ENCODE peak calls at places on chromosomes 12 and 14, in four cellular contexts. S, D, Z and M are unnamed samples. For H3K36me3, the result is how much of the 10 kb centered on the place peaks cover.

GRCh38 chr14:101196795-101197590 is 293.5 kb upstream of the RTL1 start:
- DNase-seq in S (no peak), D (no peak), Z (no peak), M (peak)

GRCh38 chr12:59858508-59858907 is 262.7 kb downstream of the SLC16A7 start:
- DNase-seq in S (peak), D (no peak), Z (peak), M (no peak)

GRCh38 chr12:127459166-127459565 is 807.8 kb upstream of the TMEM132C start:
- DNase-seq in S (no peak), D (no peak), Z (no peak), M (no peak)

GRCh38 chr12:58596381-58596780 is 323.9 kb downstream of the LRIG3 start:
- DNase-seq in S (no peak), D (no peak), Z (no peak), M (no peak)

GRCh38 chr14:39268393-39268792 is 34.7 kb downstream of the MIA2 start:
- DNase-seq in S (no peak), D (no peak), Z (no peak), M (no peak)

GRCh38 chr14:60722836-60723217 is 1.3 kb downstream of the SIX4 start:
- DNase-seq in S (no peak), D (no peak), Z (peak), M (peak)

GRCh38 chr12:107480836-107481608 is 204.6 kb upstream of the PWP1 start:
- DNase-seq in S (no peak), D (no peak), Z (no peak), M (no peak)

GRCh38 chr12:11081987-11082386 is 10.1 kb downstream of the TAS2R43 start:
- DNase-seq in S (no peak), D (no peak), Z (no peak), M (no peak)

GRCh38 chr14:23217621-23218020 is 20.1 kb upstream of the RNF212B start:
- DNase-seq in S (no peak), D (no peak), Z (no peak), M (no peak)

GRCh38 chr14:54532111-54533012 is 22.7 kb downstream of the CGRRF1 start:
- DNase-seq in S (no peak), D (peak), Z (no peak), M (no peak)

GRCh38 chr12:130813436-130813835 is 25.6 kb downstream of the STX2 start:
- DNase-seq in S (no peak), D (no peak), Z (no peak), M (no peak)

GRCh38 chr14:99699071-99699760 is 15.1 kb downstream of the CYP46A1 start:
- DNase-seq in S (no peak), D (no peak), Z (no peak), M (no peak)

GRCh38 chr12:29131539-29131938 is 17.5 kb upstream of the FAR2 start:
- DNase-seq in S (no peak), D (no peak), Z (peak), M (no peak)

GRCh38 chr14:105204931-105205717 is 24.0 kb upstream of the NUDT14 start:
- DNase-seq in S (no peak), D (no peak), Z (no peak), M (no peak)

GRCh38 chr12:108689314-108690190 is 41.8 kb downstream of the CORO1C start:
- DNase-seq in S (no peak), D (peak), Z (peak), M (no peak)

GRCh38 chr14:94752575-94752974 is 17.3 kb downstream of the GSC start:
- DNase-seq in S (no peak), D (no peak), Z (no peak), M (peak)

GRCh38 chr12:119649202-119649808 is 18.6 kb upstream of the PRKAB1 start:
- DNase-seq in S (no peak), D (no peak), Z (no peak), M (no peak)

GRCh38 chr12:75322464-75322863 is 7.7 kb downstream of the CAPS2 start:
- DNase-seq in S (no peak), D (no peak), Z (no peak), M (no peak)

GRCh38 chr14:73778736-73779135 is 64.6 kb upstream of the PNMA1 start:
- DNase-seq in S (no peak), D (no peak), Z (no peak), M (no peak)
- H3K4me3 ChIP-seq in S (no peak), D (no peak), Z (no peak), M (no peak)

GRCh38 chr14:68952544-68953535 is 26.3 kb downstream of the ACTN1 start:
- DNase-seq in S (no peak), D (no peak), Z (no peak), M (no peak)

GRCh38 chr14:68950111-68950510 is 29.0 kb downstream of the ACTN1 start:
- DNase-seq in S (no peak), D (no peak), Z (no peak), M (no peak)

GRCh38 chr14:68951051-68951797 is 27.9 kb downstream of the ACTN1 start:
- DNase-seq in S (peak), D (no peak), Z (peak), M (peak)

GRCh38 chr14:68949236-68949965 is 29.7 kb downstream of the ACTN1 start:
- DNase-seq in S (no peak), D (no peak), Z (peak), M (no peak)

DNA sequence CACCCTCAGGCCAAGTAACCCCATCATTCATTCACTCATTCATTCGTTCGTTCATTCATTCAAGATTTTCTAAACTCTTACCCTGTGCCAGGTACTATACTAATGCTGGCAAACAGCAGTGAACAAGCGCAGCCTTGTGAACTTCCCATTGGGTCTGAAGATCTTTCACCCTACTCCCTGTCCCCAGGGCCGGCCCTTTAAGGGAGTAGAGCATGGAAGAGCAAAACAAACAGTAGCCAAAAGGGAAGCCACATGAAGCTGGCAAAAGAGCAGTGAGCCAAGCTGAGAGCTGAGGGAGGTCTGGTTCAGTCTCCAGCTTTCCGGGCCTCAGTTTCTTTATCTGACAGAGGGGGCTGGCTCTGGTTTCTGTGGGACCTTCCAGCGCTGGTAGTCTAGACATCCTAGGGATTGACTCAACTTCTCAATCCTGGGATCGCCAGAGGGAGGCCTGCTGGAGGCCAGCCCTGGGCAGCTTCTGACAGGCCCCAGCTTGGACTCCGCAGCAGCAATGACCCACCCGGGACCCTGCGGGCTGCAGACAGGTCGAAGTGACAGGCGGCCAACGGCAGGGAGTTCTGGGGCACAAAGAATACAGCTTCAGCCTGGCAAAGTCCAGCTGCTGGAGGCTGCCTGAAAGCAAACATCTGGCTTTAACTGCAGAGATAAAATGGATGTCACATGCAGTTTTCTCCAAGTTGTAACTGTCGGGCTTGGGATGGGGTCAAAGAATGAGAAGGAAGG is 27.1 kb downstream of the ACTN1 start:
- DNase-seq in S (no peak), D (no peak), Z (no peak), M (no peak)
- H3K36me3 ChIP-seq in S (under half), D (under half), Z (under half), M (under half)

DNA sequence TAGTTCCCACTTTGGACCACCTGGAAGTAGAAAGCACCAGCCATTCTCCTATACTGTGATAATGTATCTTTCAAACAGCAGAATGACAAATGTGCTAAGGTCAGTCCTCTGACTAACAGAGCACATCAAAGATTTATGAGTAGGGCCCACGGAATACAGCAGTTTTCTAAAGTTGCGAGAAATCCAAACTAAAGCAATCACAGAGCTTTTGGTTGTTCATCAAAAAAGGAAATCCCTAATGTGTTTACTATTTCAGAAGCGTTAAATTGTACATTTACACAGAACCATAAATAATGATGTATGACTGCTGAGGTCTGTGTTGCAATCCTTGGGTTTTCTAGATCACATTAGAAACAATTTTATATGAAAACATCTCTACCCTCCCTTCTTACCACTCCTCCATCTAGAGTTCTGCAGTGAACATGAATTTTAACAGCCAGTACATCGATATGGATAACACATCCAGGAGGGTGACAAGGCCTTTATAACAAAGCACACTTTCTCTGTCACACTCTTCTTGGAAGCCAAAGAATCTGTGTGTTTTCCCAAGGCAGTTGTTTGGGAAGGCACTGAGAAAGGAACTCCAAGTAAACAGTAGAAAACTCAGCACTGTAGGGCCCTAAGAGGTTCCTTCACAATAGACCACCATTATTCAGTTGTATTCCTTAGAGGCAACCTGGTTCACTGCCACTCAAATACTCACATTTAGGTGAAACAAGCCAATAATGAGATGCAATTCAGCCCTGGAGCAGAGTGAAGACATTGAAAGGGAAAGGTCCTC is 7.3 kb downstream of the KITLG start:
- DNase-seq in S (no peak), D (no peak), Z (peak), M (no peak)
- H3K4me3 ChIP-seq in S (no peak), D (no peak), Z (no peak), M (no peak)

GRCh38 chr12:64990991-64991570 is 130.0 kb downstream of the WIF1 start:
- DNase-seq in S (no peak), D (no peak), Z (no peak), M (no peak)
- H3K36me3 ChIP-seq in S (under half), D (under half), Z (under half), M (under half)

DNA sequence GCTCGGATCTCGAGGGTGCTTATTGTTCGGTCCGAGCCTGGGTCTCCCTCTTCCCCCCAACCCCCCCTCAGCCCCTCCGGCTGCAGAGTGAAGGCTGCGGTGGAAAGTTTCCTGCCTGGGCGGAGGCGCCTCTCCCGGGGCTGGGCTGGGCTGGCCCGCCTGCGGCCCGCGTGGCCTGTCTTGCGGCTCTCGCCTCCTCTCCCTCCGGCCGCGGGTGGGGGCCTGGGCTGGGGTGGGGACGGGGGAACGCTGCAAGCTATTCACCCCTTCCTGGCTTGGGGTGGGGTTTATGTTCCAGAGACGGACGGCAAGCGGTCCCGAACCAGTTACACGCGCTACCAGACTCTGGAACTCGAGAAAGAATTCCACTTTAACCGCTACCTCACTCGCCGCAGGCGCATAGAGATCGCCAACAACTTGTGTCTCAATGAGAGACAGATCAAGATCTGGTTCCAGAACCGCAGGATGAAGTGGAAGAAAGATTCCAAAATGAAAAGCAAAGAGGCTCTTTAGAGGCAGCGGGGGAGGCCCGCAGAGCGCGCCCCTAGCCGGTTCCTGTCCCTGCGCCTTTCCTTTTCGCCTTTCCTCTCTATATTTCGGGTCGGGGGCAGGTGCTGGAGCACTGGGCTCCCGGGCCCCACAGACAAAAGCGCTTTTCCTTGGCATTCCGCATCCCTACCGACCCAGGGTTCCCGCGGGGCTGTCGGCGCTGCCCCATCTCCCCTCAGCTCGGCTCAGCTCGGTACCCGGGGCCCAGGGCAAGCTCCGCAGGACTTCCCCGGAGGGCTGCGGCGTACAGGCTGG is 1.3 kb downstream of the HOXC5 start:
- DNase-seq in S (no peak), D (no peak), Z (no peak), M (peak)
- H3K4me3 ChIP-seq in S (no peak), D (peak), Z (no peak), M (peak)

GRCh38 chr12:52073531-52073950 is 3.8 kb downstream of the ATG101 start:
- DNase-seq in S (no peak), D (no peak), Z (no peak), M (no peak)

GRCh38 chr12:52074656-52075408 is 4.7 kb upstream of the SMIM41 start:
- DNase-seq in S (no peak), D (no peak), Z (no peak), M (peak)

GRCh38 chr12:52076811-52077210 is 2.7 kb upstream of the SMIM41 start:
- DNase-seq in S (no peak), D (no peak), Z (no peak), M (peak)

GRCh38 chr12:52075409-52075724 is 4.1 kb upstream of the SMIM41 start:
- DNase-seq in S (no peak), D (no peak), Z (no peak), M (peak)

GRCh38 chr12:52074006-52074405 is 4.2 kb downstream of the ATG101 start:
- DNase-seq in S (no peak), D (no peak), Z (no peak), M (no peak)
- H3K36me3 ChIP-seq in S (under half), D (under half), Z (under half), M (under half)

DNA sequence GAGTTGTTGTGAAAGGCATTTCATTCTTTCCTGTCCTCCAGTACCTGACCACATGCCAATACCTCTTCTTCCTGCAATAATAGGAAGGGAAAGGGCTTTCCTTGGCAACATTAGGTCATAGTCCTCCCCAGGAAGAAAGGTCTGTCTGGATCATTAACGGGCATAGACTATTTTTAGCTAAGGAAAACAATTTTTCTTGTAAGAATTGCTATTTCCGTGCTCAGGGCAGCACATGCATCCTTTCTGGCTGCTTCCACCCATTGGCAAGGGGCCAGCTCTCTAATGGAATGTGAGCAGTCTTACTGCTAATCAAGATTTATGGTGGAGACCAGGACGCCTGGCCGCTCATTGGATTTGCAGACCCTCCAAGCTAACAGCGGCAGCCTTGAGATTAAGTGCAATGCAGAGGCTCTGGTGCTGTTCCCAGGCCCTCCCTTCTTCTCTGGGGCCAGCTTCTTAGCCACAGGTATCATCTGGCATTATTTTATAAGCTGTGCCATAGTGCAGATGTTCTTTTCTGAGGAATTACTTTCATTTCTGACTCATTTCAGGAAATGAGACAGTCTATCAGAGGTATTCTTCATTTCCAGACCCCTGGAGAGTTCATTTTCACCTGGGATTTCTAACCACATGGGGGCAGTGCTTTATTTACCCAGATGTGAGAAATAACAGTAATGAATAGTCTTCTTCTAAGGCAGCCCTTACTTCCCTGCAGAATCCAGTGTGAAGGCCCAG is 52.9 kb downstream of the ANO6 start:
- DNase-seq in S (peak), D (peak), Z (peak), M (peak)
- H3K4me3 ChIP-seq in S (no peak), D (no peak), Z (peak), M (peak)

GRCh38 chr12:131923260-131923659 is 5.8 kb upstream of the PUS1 start:
- DNase-seq in S (no peak), D (peak), Z (no peak), M (no peak)

GRCh38 chr12:131920157-131920508 is 8.9 kb upstream of the PUS1 start:
- DNase-seq in S (no peak), D (peak), Z (no peak), M (no peak)

GRCh38 chr12:131922772-131923171 is 6.3 kb upstream of the PUS1 start:
- DNase-seq in S (no peak), D (no peak), Z (no peak), M (no peak)

GRCh38 chr12:131920902-131921840 is 7.9 kb upstream of the PUS1 start:
- DNase-seq in S (no peak), D (peak), Z (no peak), M (peak)

GRCh38 chr12:131921866-131922769 is 7.0 kb upstream of the PUS1 start:
- DNase-seq in S (no peak), D (peak), Z (no peak), M (no peak)
- H3K36me3 ChIP-seq in S (under half), D (under half), Z (under half), M (under half)

DNA sequence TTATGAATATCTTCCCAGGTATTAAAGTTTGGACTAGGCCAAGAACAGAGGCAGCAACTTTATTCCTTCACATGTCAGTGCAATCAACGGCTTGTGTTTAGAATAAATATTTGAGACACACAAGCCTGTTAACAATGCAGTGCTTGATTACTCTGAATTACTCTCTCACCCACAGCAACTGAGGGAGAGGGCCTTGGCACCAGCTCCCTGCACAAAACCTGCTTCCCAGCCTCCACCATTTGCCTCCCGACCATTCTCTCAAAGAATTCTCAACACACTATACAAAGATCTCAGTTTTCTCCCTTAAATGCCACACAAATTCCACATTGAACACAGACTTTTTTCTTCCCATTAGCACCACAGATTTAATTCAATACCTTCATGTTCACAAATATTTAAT is 77.0 kb downstream of the STON2 start:
- DNase-seq in S (no peak), D (no peak), Z (no peak), M (no peak)
- H3K4me3 ChIP-seq in S (no peak), D (no peak), Z (no peak), M (no peak)